ENCODE peak calls at places on chromosomes 5 and 9, in ten cellular contexts. X is mammary epithelial cell; A is prostate gland; D is tibial artery; I is A549; Q is breast epithelium; C is Karpas-422; F is HCT116; G is psoas muscle; E is CD4-positive, alpha-beta memory T cell. Y is an unnamed sample.

GRCh38 chr5:139383275-139383992 is at the start of gene SLC23A1:
- DNase-seq in F (no peak), C (no peak), Q (no peak), I (peak), X (no peak), G (no peak), D (no peak), E (no peak), A (no peak), Y (no peak)

GRCh38 chr9:81266674-81267073 is 422.7 kb downstream of the TLE1 start:
- DNase-seq in C (no peak), E (no peak), G (no peak), X (peak), Q (no peak), I (no peak), F (peak), A (no peak), D (no peak), Y (no peak)

GRCh38 chr5:35675392-35675791 is 57.7 kb downstream of the SPEF2 start:
- DNase-seq in C (no peak), A (no peak), X (no peak), D (no peak), G (no peak), I (no peak), Q (no peak), F (no peak), E (no peak), Y (no peak)

GRCh38 chr5:22549876-22550671 is 303.1 kb downstream of the CDH12 start:
- DNase-seq in D (no peak), Q (no peak), G (no peak), I (no peak), X (no peak), F (no peak), E (no peak), A (no peak), C (no peak), Y (no peak)

GRCh38 chr5:171505473-171506043 is 86.1 kb downstream of the FGF18 start:
- DNase-seq in F (no peak), X (no peak), A (no peak), C (no peak), Q (no peak), E (no peak), D (no peak), I (no peak), G (no peak), Y (no peak)

GRCh38 chr5:128216860-128217531 is 133.4 kb downstream of the SLC12A2 start:
- DNase-seq in E (no peak), F (no peak), D (peak), G (no peak), X (peak), C (no peak), A (no peak), Q (no peak), I (no peak), Y (no peak)

GRCh38 chr5:113022661-113023060 is 46.1 kb downstream of the DCP2 start:
- DNase-seq in A (no peak), Q (no peak), E (peak), I (no peak), C (no peak), D (no peak), X (peak), F (no peak), G (no peak), Y (no peak)

GRCh38 chr5:10854526-10855277 is 93.7 kb upstream of the DAP start:
- DNase-seq in X (peak), F (no peak), D (peak), A (no peak), G (peak), Q (no peak), E (no peak), I (no peak), C (no peak), Y (no peak)

GRCh38 chr9:114174876-114175771 is 19.8 kb downstream of the COL27A1 start:
- DNase-seq in E (no peak), C (no peak), D (no peak), G (peak), Q (no peak), F (no peak), A (no peak), I (no peak), X (no peak), Y (no peak)

GRCh38 chr9:93592389-93593021 is 16.1 kb downstream of the PHF2 start:
- DNase-seq in X (no peak), F (peak), A (no peak), D (no peak), E (no peak), Q (no peak), C (peak), G (peak), I (no peak), Y (no peak)

GRCh38 chr9:116287721-116288120 is 134.1 kb downstream of the PAPPA start:
- DNase-seq in X (no peak), G (no peak), I (no peak), D (no peak), F (no peak), E (no peak), A (no peak), Q (no peak), C (no peak), Y (no peak)

GRCh38 chr5:6768590-6769230 is 55.5 kb downstream of the TENT4A start:
- DNase-seq in X (no peak), A (no peak), C (no peak), G (peak), Q (no peak), I (no peak), E (no peak), F (no peak), D (no peak), Y (no peak)

GRCh38 chr5:67992919-67993318 is 222.6 kb upstream of the PIK3R1 start:
- DNase-seq in I (no peak), F (no peak), X (peak), G (no peak), A (no peak), D (no peak), E (no peak), Q (no peak), C (no peak), Y (no peak)

GRCh38 chr5:169706070-169706469 is 69.0 kb downstream of the DOCK2 start:
- DNase-seq in A (no peak), X (no peak), I (no peak), D (no peak), C (no peak), Q (no peak), F (no peak), G (no peak), E (no peak), Y (no peak)

GRCh38 chr5:169703803-169704202 is 66.7 kb downstream of the DOCK2 start:
- DNase-seq in C (no peak), X (no peak), E (no peak), D (no peak), F (no peak), Q (no peak), G (no peak), I (no peak), A (no peak), Y (no peak)

GRCh38 chr5:169705322-169705721 is 68.2 kb downstream of the DOCK2 start:
- DNase-seq in A (no peak), D (no peak), I (no peak), Q (no peak), G (no peak), C (peak), F (no peak), E (no peak), X (no peak), Y (no peak)

GRCh38 chr5:169707714-169708113 is 70.6 kb downstream of the DOCK2 start:
- DNase-seq in E (no peak), Q (no peak), G (no peak), F (no peak), D (no peak), I (no peak), C (no peak), A (no peak), X (no peak), Y (no peak)

DNA sequence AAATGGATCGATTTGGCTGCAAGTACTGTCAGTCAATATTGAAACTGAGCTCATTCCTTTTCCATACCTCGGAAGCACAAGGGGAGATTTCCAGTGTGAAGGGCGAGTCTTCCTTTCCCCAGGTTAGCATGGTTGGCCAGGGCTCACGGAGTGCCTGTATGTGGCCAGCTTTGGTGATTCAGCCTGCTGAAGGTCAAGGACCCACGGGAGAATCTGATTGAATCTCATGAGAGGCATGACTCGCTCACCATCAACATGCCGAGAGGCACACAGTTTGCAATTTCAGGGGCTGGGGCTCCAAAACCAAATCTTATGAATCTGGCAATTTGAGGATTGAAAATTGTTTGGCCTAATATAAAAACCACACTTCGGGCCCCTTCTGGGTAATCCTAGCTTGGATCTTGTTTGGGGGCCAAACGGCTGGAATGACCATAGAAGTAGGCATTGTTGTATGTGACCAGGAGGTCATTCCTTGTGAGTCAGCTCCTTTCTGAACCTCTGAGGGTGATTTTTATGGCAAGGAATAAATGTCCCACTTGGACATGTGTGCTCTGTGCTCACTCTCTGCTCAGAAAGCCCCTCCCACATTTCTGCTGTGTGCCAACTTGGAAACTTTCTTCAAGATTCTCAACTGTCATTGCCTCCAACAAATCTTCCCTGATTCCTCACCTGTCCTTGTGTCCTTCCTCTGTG is 69.8 kb downstream of the DOCK2 start:
- DNase-seq in F (no peak), D (no peak), I (peak), X (peak), A (no peak), Q (no peak), E (no peak), C (no peak), G (no peak), Y (no peak)
- H3K27ac ChIP-seq in F (no peak), D (no peak), I (peak), X (no peak), A (no peak), Q (no peak), E (no peak), C (peak), G (no peak), Y (no peak)

GRCh38 chr9:127361561-127361960 is 35.4 kb upstream of the SLC2A8 start:
- DNase-seq in X (peak), A (no peak), G (no peak), Q (no peak), C (no peak), I (no peak), D (no peak), F (no peak), E (no peak), Y (no peak)

GRCh38 chr9:127358770-127359169 is 38.2 kb upstream of the SLC2A8 start:
- DNase-seq in I (no peak), E (no peak), C (no peak), F (no peak), A (no peak), X (no peak), G (no peak), D (no peak), Q (no peak), Y (no peak)

GRCh38 chr9:127360205-127360604 is 36.8 kb upstream of the SLC2A8 start:
- DNase-seq in X (no peak), C (no peak), E (no peak), G (no peak), I (no peak), Q (no peak), F (no peak), A (no peak), D (no peak), Y (no peak)

GRCh38 chr9:127362829-127363228 is 34.1 kb upstream of the SLC2A8 start:
- DNase-seq in X (no peak), Q (no peak), C (no peak), A (no peak), I (no peak), E (no peak), F (no peak), G (no peak), D (no peak), Y (no peak)

DNA sequence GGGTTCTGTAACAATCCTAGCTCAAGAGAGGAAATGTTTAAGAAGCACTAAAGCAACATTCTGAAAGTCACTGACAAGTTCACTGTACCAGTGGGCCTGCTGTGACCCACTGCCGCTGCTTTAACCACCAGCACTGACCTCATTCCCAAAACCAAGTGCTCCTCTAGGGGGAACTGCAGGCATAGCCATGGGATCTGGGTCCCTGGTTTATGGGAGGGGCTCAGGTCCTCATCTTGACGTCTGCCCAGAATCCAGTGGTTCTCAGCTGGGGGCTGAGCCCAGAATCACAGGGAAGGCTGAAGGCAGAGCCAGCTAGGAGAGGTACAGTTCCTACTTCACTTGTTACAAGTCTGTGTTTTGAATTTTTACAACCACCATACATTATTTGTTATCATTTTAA is 36.1 kb upstream of the SLC2A8 start:
- DNase-seq in Q (no peak), C (no peak), A (no peak), D (no peak), E (no peak), F (peak), X (peak), G (no peak), I (peak), Y (no peak)
- H3K27ac ChIP-seq in Q (no peak), C (no peak), A (peak), D (peak), E (no peak), F (no peak), X (peak), G (peak), I (peak), Y (peak)

GRCh38 chr9:86557918-86558317 is 203.7 kb upstream of the TUT7 start:
- DNase-seq in X (no peak), F (no peak), E (no peak), I (no peak), A (no peak), Q (no peak), C (no peak), D (no peak), G (no peak), Y (no peak)

GRCh38 chr9:86562691-86563090 is 208.5 kb upstream of the TUT7 start:
- DNase-seq in Q (no peak), I (no peak), G (no peak), A (no peak), C (no peak), F (no peak), D (no peak), E (no peak), X (no peak), Y (no peak)

GRCh38 chr9:86557063-86557766 is 203.0 kb upstream of the TUT7 start:
- DNase-seq in G (peak), A (no peak), X (peak), C (no peak), E (no peak), I (no peak), D (no peak), Q (no peak), F (no peak), Y (no peak)
- H3K27ac ChIP-seq in G (no peak), A (no peak), X (peak), C (no peak), E (no peak), I (no peak), D (no peak), Q (no peak), F (no peak), Y (no peak)

DNA sequence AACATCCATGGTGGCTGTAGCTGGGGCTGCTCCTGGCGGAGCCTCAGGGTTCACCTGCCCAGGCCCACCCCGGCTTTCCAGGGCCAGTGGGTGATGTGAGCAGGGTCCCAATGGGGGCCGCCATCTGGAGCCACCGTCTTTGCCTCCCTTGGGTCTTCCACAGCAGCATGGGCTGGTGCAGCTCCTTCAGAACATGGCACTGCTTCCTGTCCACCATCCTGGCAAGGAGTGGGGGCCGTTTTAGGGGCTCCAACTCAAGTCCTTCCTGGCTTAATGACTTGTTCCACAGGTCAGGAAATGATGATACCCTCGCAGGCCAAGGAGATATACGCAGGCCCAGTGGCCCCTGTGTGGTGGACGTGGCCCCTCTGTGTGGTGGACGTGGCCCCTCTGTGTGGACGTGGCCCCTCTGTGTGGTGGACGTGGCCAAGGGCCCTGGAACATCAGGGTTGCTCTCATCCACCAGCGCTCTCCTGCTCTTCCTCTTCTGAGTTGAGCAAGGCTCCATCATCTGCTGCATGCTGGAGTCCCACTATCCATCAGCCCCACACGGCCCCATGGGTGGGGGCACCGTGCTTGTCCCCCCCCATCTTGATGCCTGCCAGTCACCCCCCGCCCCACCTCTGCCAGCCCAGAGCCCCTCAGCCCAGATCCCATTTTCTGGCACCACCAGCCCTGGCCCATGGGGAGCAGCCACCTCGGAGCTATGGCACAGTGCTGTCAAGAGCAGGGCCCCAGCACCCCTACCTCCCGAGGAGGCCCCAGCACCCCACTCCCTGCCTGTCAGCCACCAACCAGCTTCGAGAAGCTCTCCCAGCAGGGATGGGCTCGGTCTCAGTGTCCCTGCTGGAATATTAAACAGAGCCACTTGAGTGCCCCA is 7.9 kb downstream of the LRRC14B start:
- DNase-seq in E (no peak), Q (no peak), I (no peak), F (no peak), D (no peak), A (no peak), X (no peak), G (no peak), C (no peak), Y (no peak)
- H3K27ac ChIP-seq in E (no peak), Q (no peak), I (no peak), F (no peak), D (no peak), A (no peak), X (no peak), G (no peak), C (no peak), Y (no peak)

Y was measured in substantia nigra.